ENCODE peak calls at places on chromosomes 4 and X, in four cellular contexts. I, Z, E and S are unnamed samples.

GRCh38 chrX:100410901-100411801 is 1.1 kb upstream of the PCDH19 start:
- DNase-seq in I (no peak), Z (no peak), E (peak; percentile 10), S (no peak)

GRCh38 chr4:185204238-185204910 is 574 bp upstream of the CFAP97 start:
- DNase-seq in I (no peak), Z (no peak), E (no peak), S (no peak)

GRCh38 chr4:156534205-156534604 is 437.4 kb downstream of the PDGFC start:
- DNase-seq in I (no peak), Z (no peak), E (no peak), S (no peak)

GRCh38 chr4:97513917-97514316 is 629.4 kb downstream of the STPG2 start:
- DNase-seq in I (no peak), Z (no peak), E (peak; percentile 2), S (no peak)

GRCh38 chr4:80202784-80203553 is 5.7 kb downstream of the PRDM8 start:
- DNase-seq in I (no peak), Z (no peak), E (peak; percentile 62), S (no peak)

GRCh38 chr4:128961405-128961804 is 131.9 kb downstream of the SCLT1 start:
- DNase-seq in I (no peak), Z (no peak), E (no peak), S (no peak)

GRCh38 chr4:105210901-105211300 is 64.2 kb downstream of the TET2 start:
- DNase-seq in I (no peak), Z (no peak), E (no peak), S (no peak)

GRCh38 chrX:72078411-72078810 is 53.3 kb downstream of the RTL5 start:
- DNase-seq in I (no peak), Z (no peak), E (no peak), S (no peak)

GRCh38 chr4:122826596-122827257 is at the start of gene FGF2:
- DNase-seq in I (peak; percentile 47), Z (peak; percentile 31), E (peak; percentile 84), S (no peak)

GRCh38 chr4:140568507-140569306 is at the start of gene UCP1:
- DNase-seq in I (no peak), Z (peak; percentile 35), E (peak; percentile 85), S (no peak)

GRCh38 chr4:127140306-127140705 is 492.5 kb upstream of the INTU start:
- DNase-seq in I (no peak), Z (no peak), E (no peak), S (no peak)

GRCh38 chr4:140069068-140069467 is 84.9 kb downstream of the MAML3 start:
- DNase-seq in I (no peak), Z (peak; percentile 46), E (no peak), S (no peak)

GRCh38 chr4:10413177-10413576 is 44.0 kb downstream of the ZNF518B start:
- DNase-seq in I (no peak), Z (no peak), E (no peak), S (no peak)

GRCh38 chr4:108168672-108169562 is at the start of gene LEF1:
- DNase-seq in I (peak; percentile 49), Z (peak; percentile 34), E (peak; percentile 84), S (no peak)

GRCh38 chrX:16587776-16588175 is 62.2 kb upstream of the S100G start:
- DNase-seq in I (no peak), Z (no peak), E (no peak), S (no peak)

GRCh38 chr4:22322996-22323395 is 192.9 kb downstream of the ADGRA3 start:
- DNase-seq in I (no peak), Z (no peak), E (no peak), S (no peak)

GRCh38 chrX:150897371-150898319 is 823 bp downstream of the CD99L2 start:
- DNase-seq in I (no peak), Z (peak; percentile 37), E (peak; percentile 57), S (no peak)

GRCh38 chr4:16889945-16890344 is 8.5 kb downstream of the LDB2 start:
- DNase-seq in I (no peak), Z (no peak), E (no peak), S (no peak)

GRCh38 chr4:37299468-37299867 is 54.9 kb downstream of the NWD2 start:
- DNase-seq in I (no peak), Z (no peak), E (peak; percentile 25), S (no peak)

GRCh38 chr4:92825785-92826184 is 522.0 kb downstream of the GRID2 start:
- DNase-seq in I (no peak), Z (no peak), E (no peak), S (no peak)

GRCh38 chr4:158302076-158302866 is 92.0 kb downstream of the TMEM144 start:
- DNase-seq in I (no peak), Z (no peak), E (no peak), S (no peak)

GRCh38 chr4:41748788-41749445 is 392 bp upstream of the PHOX2B start:
- DNase-seq in I (no peak), Z (no peak), E (peak; percentile 51), S (no peak)

GRCh38 chr4:120052840-120053239 is 13.8 kb downstream of the MAD2L1 start:
- DNase-seq in I (no peak), Z (no peak), E (no peak), S (no peak)

GRCh38 chr4:151029537-151029936 is 14.5 kb upstream of the LRBA start:
- DNase-seq in I (no peak), Z (no peak), E (no peak), S (no peak)

GRCh38 chr4:113840850-113841249 is 79.3 kb upstream of the CAMK2D start:
- DNase-seq in I (no peak), Z (no peak), E (no peak), S (no peak)

GRCh38 chr4:11623726-11624037 is 195.0 kb upstream of the HS3ST1 start:
- DNase-seq in I (no peak), Z (peak; percentile 77), E (peak; percentile 72), S (no peak)
- TF ChIP-seq POLR2AphosphoS5 in I (no peak), Z (peak; percentile 4), E (no peak), S (no peak)

GRCh38 chrX:134020910-134021309 is 35.5 kb upstream of the GPC3 start:
- DNase-seq in I (no peak), Z (no peak), E (peak; percentile 49), S (no peak)

GRCh38 chrX:134023851-134024281 is 38.5 kb upstream of the GPC3 start:
- DNase-seq in I (no peak), Z (no peak), E (no peak), S (no peak)

GRCh38 chrX:134024686-134025377 is 39.4 kb upstream of the GPC3 start:
- DNase-seq in I (no peak), Z (no peak), E (no peak), S (no peak)

GRCh38 chrX:134025986-134026731 is 40.8 kb upstream of the GPC3 start:
- DNase-seq in I (no peak), Z (no peak), E (peak; percentile 63), S (no peak)

DNA sequence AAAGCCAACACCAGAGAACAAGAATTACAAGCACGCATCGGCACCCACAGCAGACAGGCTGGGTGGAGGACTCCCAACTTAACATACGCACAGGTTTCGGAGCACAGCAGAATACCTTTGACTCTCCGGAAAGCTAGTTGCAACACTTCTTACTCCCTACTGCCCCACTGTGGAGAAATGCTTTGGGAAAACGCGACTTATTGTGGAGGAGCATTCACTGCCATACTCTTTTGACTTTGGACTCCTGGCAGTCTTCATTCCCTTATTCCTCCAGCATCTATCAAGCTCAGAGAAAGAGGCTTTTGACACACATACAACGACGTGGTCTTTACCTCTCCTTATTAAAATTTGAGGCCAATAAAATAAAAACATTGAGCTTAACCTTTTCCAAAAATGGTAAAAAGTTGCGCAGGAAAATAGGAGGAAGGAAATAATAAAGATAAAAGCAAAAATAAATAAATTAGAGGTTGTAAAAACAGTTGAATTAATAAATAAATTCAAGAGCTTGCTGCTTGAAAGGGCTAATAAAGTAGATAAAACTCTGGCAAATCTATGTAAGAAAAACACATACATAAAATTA is 41.4 kb upstream of the GPC3 start:
- DNase-seq in I (peak; percentile 9), Z (peak; percentile 34), E (peak; percentile 87), S (no peak)
- TF ChIP-seq POLR2AphosphoS5 in I (no peak), Z (no peak), E (no peak), S (no peak)

DNA sequence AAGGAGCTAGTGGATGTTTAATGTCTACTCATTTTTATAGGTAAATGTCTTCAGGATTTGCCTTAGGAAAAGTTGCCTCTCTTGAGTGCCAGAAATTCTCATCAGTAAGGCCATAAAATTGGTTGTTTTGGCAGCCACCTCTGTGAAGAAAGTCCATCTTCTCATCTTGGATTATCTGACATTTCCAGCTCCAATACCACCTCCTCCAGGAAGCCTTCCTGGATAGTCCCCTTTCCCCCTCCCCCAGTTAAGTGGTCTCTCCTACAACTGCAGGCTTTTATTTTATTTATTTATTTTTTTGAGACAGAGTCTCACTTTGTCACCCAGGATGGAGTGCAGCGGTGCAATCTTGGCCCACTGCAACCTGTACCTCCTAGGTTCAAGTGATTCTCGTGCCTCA is 87.1 kb downstream of the PPP2R2C start:
- DNase-seq in I (no peak), Z (no peak), E (no peak), S (no peak)
- TF ChIP-seq POLR2AphosphoS5 in I (no peak), Z (no peak), E (no peak), S (no peak)

GRCh38 chr4:171235516-171235915 is 577.7 kb upstream of the GALNTL6 start:
- DNase-seq in I (no peak), Z (no peak), E (no peak), S (no peak)
- TF ChIP-seq POLR2AphosphoS5 in I (no peak), Z (no peak), E (no peak), S (no peak)